ENCODE peak calls at places on chromosomes 13 and 19, in four cellular contexts. P, U, F and H are unnamed samples.

GRCh38 chr13:93147946-93148345 is 78.7 kb upstream of the GPC6 start:
- DNase-seq in F (no peak), U (no peak), P (no peak), H (no peak)

GRCh38 chr13:113267642-113268405 is 29.2 kb upstream of the LAMP1 start:
- DNase-seq in U (no peak), P (peak; percentile 36), F (no peak), H (no peak)

GRCh38 chr19:56141416-56141992 is 417 bp downstream of the ZNF444 start:
- DNase-seq in U (no peak), F (no peak), P (peak; percentile 55), H (no peak)

GRCh38 chr13:39123578-39123977 is 85.3 kb downstream of the NHLRC3 start:
- DNase-seq in U (no peak), P (no peak), F (no peak), H (no peak)

GRCh38 chr13:35723061-35723461 is 246.6 kb upstream of the MAB21L1 start:
- DNase-seq in U (no peak), F (no peak), P (no peak), H (no peak)

GRCh38 chr13:33487575-33488243 is 202.2 kb upstream of the STARD13 start:
- DNase-seq in U (no peak), P (peak; percentile 38), F (no peak), H (no peak)

GRCh38 chr13:99687728-99688397 is 186.6 kb downstream of the TM9SF2 start:
- DNase-seq in U (no peak), F (no peak), P (peak; percentile 92), H (no peak)

GRCh38 chr13:113151745-113152707 is 6.4 kb upstream of the PROZ start:
- DNase-seq in P (no peak), F (no peak), U (no peak), H (peak; percentile 46)

GRCh38 chr13:99357149-99357596 is 50.0 kb upstream of the GPR183 start:
- DNase-seq in P (no peak), F (no peak), U (no peak), H (no peak)

GRCh38 chr19:45150731-45151725 is 9.8 kb downstream of the NKPD1 start:
- DNase-seq in U (no peak), F (no peak), P (no peak), H (peak; percentile 44)

GRCh38 chr19:39983695-39984302 is 12.8 kb downstream of the PSMC4 start:
- DNase-seq in F (no peak), P (no peak), U (no peak), H (no peak)

GRCh38 chr19:3360494-3361383 is 5.6 kb upstream of the NFIC start:
- DNase-seq in P (peak; percentile 57), U (no peak), F (peak; percentile 83), H (peak; percentile 75)

GRCh38 chr13:23979361-23980159 is 82.3 kb upstream of the C1QTNF9B start:
- DNase-seq in F (peak; percentile 85), P (peak; percentile 79), U (no peak), H (peak; percentile 66)

GRCh38 chr13:44903596-44903995 is 85.7 kb downstream of the NUFIP1 start:
- DNase-seq in U (no peak), F (no peak), P (no peak), H (peak; percentile 81)

GRCh38 chr19:1422943-1423342 is 15.3 kb upstream of the RPS15 start:
- DNase-seq in F (no peak), P (no peak), U (no peak), H (no peak)

GRCh38 chr19:12763100-12763499 is 11.5 kb downstream of the BEST2 start:
- DNase-seq in F (peak; percentile 11), P (no peak), U (no peak), H (no peak)

GRCh38 chr13:29143864-29144263 is 323.7 kb downstream of the MTUS2 start:
- DNase-seq in U (no peak), F (no peak), P (no peak), H (no peak)

GRCh38 chr19:18274776-18275356 is 614 bp upstream of the IQCN start:
- DNase-seq in F (no peak), P (peak; percentile 37), U (no peak), H (peak; percentile 85)

GRCh38 chr13:73138967-73139491 is 80.2 kb downstream of the KLF5 start:
- DNase-seq in P (peak; percentile 16), F (no peak), U (no peak), H (no peak)

GRCh38 chr13:95865080-95865597 is 188.1 kb downstream of the UGGT2 start:
- DNase-seq in P (no peak), F (no peak), U (no peak), H (no peak)

GRCh38 chr19:11196406-11197287 is 698 bp downstream of the KANK2 start:
- DNase-seq in P (peak; percentile 61), U (no peak), F (peak; percentile 85), H (no peak)

GRCh38 chr19:33193864-33194362 is at the start of gene LRP3:
- DNase-seq in U (no peak), P (peak; percentile 55), F (peak; percentile 93), H (peak; percentile 91)

GRCh38 chr19:42191855-42192254 is 25.6 kb downstream of the DEDD2 start:
- DNase-seq in P (no peak), F (no peak), U (peak; percentile 80), H (peak; percentile 81)

GRCh38 chr19:6761053-6761676 is 6.1 kb downstream of the SH2D3A start:
- DNase-seq in P (peak; percentile 68), F (peak; percentile 77), U (no peak), H (no peak)

GRCh38 chr19:52269338-52270261 is at the start of gene ZNF766:
- DNase-seq in F (peak; percentile 96), P (peak; percentile 98), U (peak; percentile 81), H (peak; percentile 100)

GRCh38 chr19:1360818-1361461 is 22.8 kb upstream of the NDUFS7 start:
- DNase-seq in U (no peak), F (peak; percentile 97), P (no peak), H (no peak)

GRCh38 chr19:29811125-29812079 is at the start of gene CCNE1:
- DNase-seq in P (peak; percentile 85), U (peak; percentile 43), F (peak; percentile 99), H (peak; percentile 92)
- TF ChIP-seq POLR2AphosphoS5 in P (no peak), U (peak; percentile 25), F (no peak), H (no peak)

DNA sequence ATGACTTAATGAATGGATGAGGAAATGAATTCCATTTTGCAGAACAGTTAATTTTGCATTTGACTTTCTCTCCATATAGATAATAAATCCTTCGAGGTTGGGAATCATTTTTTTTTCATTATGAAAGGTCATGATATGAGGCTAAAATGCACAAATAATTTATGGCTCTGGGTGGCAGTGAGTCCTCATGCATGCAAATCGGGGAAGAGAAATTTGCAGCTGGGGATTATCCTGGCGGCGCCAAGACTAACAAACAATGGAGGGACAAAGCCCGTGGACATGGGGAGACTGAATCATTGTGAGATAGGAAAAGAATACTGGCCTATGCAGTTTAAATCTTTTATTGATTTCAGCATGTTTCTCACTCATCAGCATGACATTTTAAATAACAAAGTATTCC is 102.2 kb downstream of the ERCC5 start:
- DNase-seq in F (no peak), P (no peak), U (no peak), H (no peak)
- TF ChIP-seq CTCF in F (no peak), P (no peak), U (no peak), H (no peak)

DNA sequence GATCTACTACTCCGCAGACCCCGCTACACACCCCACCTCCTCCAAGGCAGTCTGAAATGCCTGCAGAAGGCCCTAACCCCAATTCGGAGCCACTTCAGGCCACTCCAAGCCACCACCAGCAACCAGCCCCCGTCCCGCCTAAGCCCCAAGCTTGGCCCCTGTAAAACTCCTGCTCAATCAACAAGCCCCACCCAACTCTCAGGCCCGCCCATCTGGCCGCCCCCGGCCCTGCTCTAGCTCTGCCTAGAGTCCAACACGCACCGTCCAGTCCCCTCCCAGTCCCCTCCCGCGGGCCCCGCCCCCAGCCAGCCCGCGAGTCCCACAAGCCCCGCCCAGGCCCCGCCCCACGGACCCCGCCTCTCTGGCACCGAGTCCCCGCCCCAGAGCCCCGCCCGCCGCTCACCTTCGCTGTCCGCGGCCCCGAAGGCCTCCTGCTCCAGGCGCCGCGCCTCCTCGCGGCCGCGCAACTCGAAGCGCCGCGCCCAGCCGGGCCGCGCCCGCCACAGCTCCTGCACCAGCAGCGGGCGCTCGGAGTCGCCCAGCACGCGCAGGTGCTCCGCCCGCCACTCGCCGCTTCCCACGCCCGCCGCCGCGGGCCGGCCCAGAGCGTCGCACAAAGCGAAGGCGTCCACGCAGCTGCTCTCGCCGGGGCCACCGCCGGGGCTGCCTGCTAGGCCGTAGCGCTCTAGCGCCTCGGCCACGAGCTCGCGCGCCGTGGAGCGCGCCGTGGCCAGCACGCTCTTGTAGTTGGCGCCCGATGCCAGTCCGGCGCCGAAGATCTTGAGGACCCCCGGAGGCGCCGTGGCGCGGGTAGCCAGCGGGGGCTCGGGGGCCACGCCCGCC is 1.6 kb downstream of the RASIP1 start:
- DNase-seq in F (peak; percentile 100), P (peak; percentile 97), U (peak; percentile 82), H (peak; percentile 95)
- TF ChIP-seq POLR2AphosphoS5 in F (no peak), P (peak; percentile 52), U (peak; percentile 43), H (peak; percentile 9)

GRCh38 chr13:41060723-41061074 is 610 bp upstream of the WBP4 start:
- DNase-seq in P (peak; percentile 76), U (peak; percentile 47), F (peak; percentile 75), H (peak; percentile 95)

GRCh38 chr13:41059466-41059865 is 1.8 kb upstream of the WBP4 start:
- DNase-seq in F (peak; percentile 23), P (peak; percentile 27), U (no peak), H (no peak)

GRCh38 chr13:41059896-41060722 is 1.2 kb upstream of the WBP4 start:
- DNase-seq in U (peak; percentile 80), P (peak; percentile 95), F (peak; percentile 87), H (peak; percentile 94)

GRCh38 chr13:41061914-41062837 is 867 bp downstream of the WBP4 start:
- DNase-seq in U (peak; percentile 48), F (no peak), P (peak; percentile 76), H (no peak)

DNA sequence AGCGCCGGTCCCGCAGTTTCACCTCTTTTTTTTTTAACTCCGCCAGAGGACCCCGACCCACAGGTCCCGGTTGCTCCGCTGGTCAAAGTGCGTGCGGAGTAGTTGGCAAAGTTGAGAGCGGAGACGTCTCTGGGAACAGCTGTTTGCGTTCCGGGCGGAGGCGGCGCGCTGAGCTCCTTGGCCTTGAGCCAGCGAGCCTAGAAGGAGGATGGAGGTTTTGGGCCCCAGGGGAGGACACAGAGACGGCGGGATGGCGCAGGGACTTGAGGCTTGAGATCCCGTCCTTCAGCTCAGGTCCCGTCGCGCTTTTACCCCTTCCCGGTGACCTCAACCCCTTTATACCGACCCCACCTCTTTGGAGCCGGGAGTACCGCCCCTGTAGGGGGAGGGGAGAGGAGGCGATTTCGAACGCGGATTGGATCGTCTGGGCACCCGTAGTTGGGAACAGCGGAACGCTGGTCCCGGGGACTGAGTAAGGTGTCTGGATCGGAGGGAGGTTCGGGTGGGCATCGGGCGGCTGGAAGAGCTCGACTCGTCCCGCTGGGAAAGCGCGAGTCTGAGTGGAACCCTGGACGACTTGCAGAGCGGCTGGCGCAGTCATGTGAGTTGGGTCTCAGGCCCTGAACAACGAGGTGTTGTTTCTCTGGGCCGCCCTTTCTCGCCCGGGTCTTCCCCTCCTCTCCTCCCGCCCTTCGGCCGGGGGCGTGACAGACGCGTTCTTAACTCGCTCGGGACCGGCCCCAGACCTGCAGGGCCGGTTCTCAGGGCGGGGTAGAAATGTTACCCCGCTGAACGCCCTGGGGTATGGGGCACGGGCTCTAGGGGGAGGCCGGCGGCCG is at the start of gene WBP4:
- DNase-seq in F (peak; percentile 90), U (peak; percentile 94), P (peak; percentile 97), H (peak; percentile 95)
- TF ChIP-seq CTCF in F (no peak), U (no peak), P (no peak), H (no peak)

GRCh38 chr19:54115071-54116063 is at the start of the genes PRPF31 and TFPT:
- DNase-seq in P (peak; percentile 100), U (peak; percentile 97), F (peak; percentile 94), H (peak; percentile 96)
- TF ChIP-seq POLR2AphosphoS5 in P (peak; percentile 82), U (peak; percentile 84), F (peak; percentile 91), H (peak; percentile 97)